ENCODE peak calls at places on chromosomes 6 and 20, in four cellular contexts. C is HEK293T, E is HepG2, U is K562. M is an unnamed sample.

GRCh38 chr20:25308671-25309394 is 60.9 kb downstream of the PYGB start:
- DNase-seq in U (no peak), E (peak; percentile 28), C (no peak), M (no peak)

GRCh38 chr20:38145094-38146075 is 19.7 kb downstream of the TGM2 start:
- DNase-seq in C (no peak), U (no peak), E (peak; percentile 45), M (no peak)

GRCh38 chr20:721876-722275 is 46.3 kb upstream of the SCRT2 start:
- DNase-seq in C (no peak), U (no peak), E (no peak), M (no peak)

GRCh38 chr20:57465943-57466342 is 59.0 kb downstream of the CTCFL start:
- DNase-seq in U (no peak), E (no peak), C (no peak), M (no peak)

GRCh38 chr20:48019496-48019895 is 234.2 kb upstream of the SULF2 start:
- DNase-seq in C (no peak), E (no peak), U (no peak), M (no peak)

GRCh38 chr20:40689100-40689942 is at the start of gene MAFB:
- DNase-seq in U (peak; percentile 60), E (peak; percentile 74), C (peak; percentile 84), M (peak; percentile 82)

GRCh38 chr6:10099086-10099499 is 315.8 kb downstream of the TFAP2A start:
- DNase-seq in C (peak; percentile 28), E (no peak), U (no peak), M (peak; percentile 26)

GRCh38 chr6:12403946-12404647 is 113.9 kb downstream of the EDN1 start:
- DNase-seq in C (no peak), U (no peak), E (no peak), M (no peak)

GRCh38 chr6:156776841-156777576 is at the start of gene ARID1B:
- DNase-seq in E (peak; percentile 70), U (peak; percentile 83), C (peak; percentile 77), M (peak; percentile 66)

GRCh38 chr6:17381429-17382147 is 11.8 kb upstream of the CAP2 start:
- DNase-seq in C (no peak), U (no peak), E (no peak), M (no peak)

GRCh38 chr6:105844275-105844848 is 241.8 kb upstream of the PRDM1 start:
- DNase-seq in C (no peak), E (no peak), U (no peak), M (peak; percentile 21)

GRCh38 chr20:23214903-23215302 is 128.8 kb upstream of the CD93 start:
- DNase-seq in C (no peak), E (no peak), U (no peak), M (no peak)

GRCh38 chr20:48739395-48740268 is 88.2 kb downstream of the PREX1 start:
- DNase-seq in C (no peak), E (no peak), U (no peak), M (no peak)

GRCh38 chr6:73134588-73134987 is 90.7 kb downstream of the KHDC1L start:
- DNase-seq in U (peak; percentile 30), C (peak; percentile 11), E (peak; percentile 16), M (peak; percentile 96)

GRCh38 chr6:14922306-14922705 is 323.6 kb upstream of the JARID2 start:
- DNase-seq in E (no peak), C (no peak), U (no peak), M (peak; percentile 42)

GRCh38 chr20:1075564-1075963 is 42.8 kb upstream of the PSMF1 start:
- DNase-seq in E (no peak), U (no peak), C (no peak), M (no peak)

GRCh38 chr6:109308018-109308492 is 74.2 kb downstream of the CD164 start:
- DNase-seq in U (peak; percentile 79), E (peak; percentile 31), C (no peak), M (no peak)

GRCh38 chr6:135162678-135163439 is 18.2 kb upstream of the MYB start:
- DNase-seq in U (peak; percentile 72), C (peak; percentile 87), E (peak; percentile 23), M (peak; percentile 89)

GRCh38 chr6:56347526-56347925 is 100.1 kb upstream of the COL21A1 start:
- DNase-seq in U (no peak), C (no peak), E (no peak), M (no peak)

GRCh38 chr20:37071481-37071911 is 24.3 kb downstream of the RBL1 start:
- DNase-seq in E (no peak), C (no peak), U (no peak), M (no peak)

GRCh38 chr20:51495921-51496545 is 46.5 kb downstream of the NFATC2 start:
- DNase-seq in U (no peak), E (no peak), C (no peak), M (no peak)

GRCh38 chr20:1537731-1538058 is 19.8 kb downstream of the SIRPD start:
- DNase-seq in C (no peak), E (no peak), U (no peak), M (no peak)

GRCh38 chr20:62464080-62464770 is 11.6 kb downstream of the GATA5 start:
- DNase-seq in C (no peak), E (no peak), U (no peak), M (no peak)

GRCh38 chr20:14700641-14700965 is 363.2 kb upstream of the FLRT3 start:
- DNase-seq in C (no peak), U (no peak), E (no peak), M (no peak)

GRCh38 chr6:119326291-119327005 is 23.1 kb downstream of the MAN1A1 start:
- DNase-seq in E (no peak), C (no peak), U (no peak), M (no peak)

GRCh38 chr6:12047304-12047703 is 35.2 kb downstream of the HIVEP1 start:
- DNase-seq in E (no peak), U (no peak), C (no peak), M (no peak)

GRCh38 chr6:64580346-64580745 is 944.7 kb downstream of the PHF3 start:
- DNase-seq in U (no peak), C (no peak), E (no peak), M (no peak)

GRCh38 chr6:41577865-41578713 is 31.9 kb downstream of the FOXP4 start:
- DNase-seq in C (peak; percentile 33), U (peak; percentile 79), E (peak; percentile 99), M (no peak)
- TF ChIP-seq ELF4 in C (no peak), U (peak; percentile 50), E (peak; percentile 42), M (no peak)

GRCh38 chr6:112018619-112019416 is 35.1 kb upstream of the CCN6 start:
- DNase-seq in U (no peak), C (peak; percentile 55), E (peak; percentile 87), M (no peak)

GRCh38 chr6:112016335-112016734 is 37.6 kb upstream of the CCN6 start:
- DNase-seq in C (no peak), U (no peak), E (no peak), M (no peak)

GRCh38 chr6:112015725-112016124 is 38.2 kb upstream of the CCN6 start:
- DNase-seq in E (no peak), U (no peak), C (no peak), M (no peak)

GRCh38 chr6:112017760-112018537 is 36.0 kb upstream of the CCN6 start:
- DNase-seq in E (no peak), U (no peak), C (no peak), M (no peak)

GRCh38 chr6:112017169-112017568 is 36.7 kb upstream of the CCN6 start:
- DNase-seq in E (no peak), U (no peak), C (no peak), M (no peak)
- TF ChIP-seq SP1 in E (no peak), U (no peak), C (no peak), M (no peak)

GRCh38 chr6:35181313-35181932 is 32.3 kb upstream of the SCUBE3 start:
- DNase-seq in C (no peak), U (no peak), E (no peak), M (no peak)

GRCh38 chr6:35177139-35177538 is 36.0 kb upstream of the TCP11 start:
- DNase-seq in U (peak; percentile 41), E (no peak), C (no peak), M (no peak)

GRCh38 chr6:35177586-35177985 is 36.2 kb upstream of the SCUBE3 start:
- DNase-seq in C (no peak), U (no peak), E (no peak), M (no peak)

GRCh38 chr6:35178012-35178411 is 35.7 kb upstream of the SCUBE3 start:
- DNase-seq in U (no peak), C (no peak), E (no peak), M (no peak)

GRCh38 chr6:35178932-35179832 is 34.6 kb upstream of the SCUBE3 start:
- DNase-seq in E (no peak), U (no peak), C (no peak), M (peak; percentile 35)
- TF ChIP-seq ELF4 in E (no peak), U (no peak), C (no peak), M (no peak)

GRCh38 chr6:44932651-44933091 is 395.5 kb upstream of the RUNX2 start:
- DNase-seq in U (no peak), E (no peak), C (no peak), M (no peak)
- TF ChIP-seq SP1 in U (no peak), E (no peak), C (no peak), M (no peak)

GRCh38 chr6:167795321-167795811 is 31.3 kb upstream of the AFDN start:
- DNase-seq in C (no peak), U (no peak), E (no peak), M (no peak)

GRCh38 chr6:167797079-167797870 is 29.4 kb upstream of the AFDN start:
- DNase-seq in U (no peak), C (no peak), E (no peak), M (no peak)

GRCh38 chr6:167796668-167797031 is 30.1 kb upstream of the AFDN start:
- DNase-seq in C (no peak), U (no peak), E (no peak), M (no peak)

GRCh38 chr6:167794386-167795157 is 32.1 kb upstream of the AFDN start:
- DNase-seq in C (no peak), E (no peak), U (no peak), M (no peak)

DNA sequence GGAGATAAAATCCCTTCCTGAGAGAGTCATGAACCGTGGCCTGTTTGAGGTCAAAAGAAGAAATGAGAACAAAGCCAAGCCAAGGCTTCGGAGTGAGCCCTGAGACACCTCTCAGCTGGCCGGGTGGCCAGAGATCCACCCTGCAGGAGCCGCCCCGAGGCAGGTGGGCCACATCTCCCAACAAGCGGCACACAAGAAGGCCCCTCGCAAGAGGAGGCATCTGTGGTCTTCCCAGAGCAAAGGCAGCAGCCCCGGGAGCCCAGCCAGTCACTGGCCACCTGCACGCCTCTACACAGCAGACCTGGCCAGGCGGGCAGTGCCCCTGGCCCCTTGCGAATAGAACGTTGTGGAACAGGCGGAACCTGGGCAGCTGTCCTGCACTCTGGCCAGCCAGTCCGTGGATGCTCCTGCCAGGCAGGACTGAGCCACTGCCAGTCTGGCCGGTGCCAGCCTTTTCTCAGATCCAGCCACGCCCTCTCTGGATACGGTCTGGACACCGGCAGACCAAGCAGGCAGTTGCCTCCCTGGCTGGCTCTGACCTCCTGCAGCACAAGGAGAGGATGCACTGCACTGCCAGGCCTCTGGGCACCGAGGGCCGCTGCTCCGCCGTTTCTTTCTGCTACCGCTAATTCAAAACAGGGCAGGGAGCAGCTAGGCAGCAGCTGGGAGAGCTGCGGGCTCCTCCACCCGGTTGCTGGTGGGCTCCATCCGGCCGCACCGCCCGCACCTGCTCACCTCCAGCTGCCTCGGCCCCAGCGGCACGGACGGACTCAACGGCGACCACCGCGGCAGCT is 30.6 kb upstream of the AFDN start:
- DNase-seq in U (no peak), C (no peak), E (no peak), M (no peak)
- TF ChIP-seq ELF4 in U (no peak), C (no peak), E (no peak), M (no peak)

M was measured in WTC11.